ENCODE peak calls at places on chromosomes 6 and 20, in six cellular contexts. One of them, this sample, is unnamed.

GRCh38 chr6:37048851-37049734 is 43.6 kb downstream of the FGD2 start:
- DNase-seq in AG10803: peak
- DNase-seq in DMS79 treated with DMSO at 0.1 percent for 48 hours: no peak
- DNase-seq in GM18507: no peak
- DNase-seq in activated gamma-delta T cell treated with Interleukin-2 at 50 U/mL for 16 hours: peak
- DNase-seq in NCI-H460: no peak
- DNase-seq in this sample: no peak

GRCh38 chr20:24771651-24772061 is 177.4 kb upstream of the CST7 start:
- DNase-seq in GM18507: no peak
- DNase-seq in NCI-H460: no peak
- DNase-seq in activated gamma-delta T cell treated with Interleukin-2 at 50 U/mL for 16 hours: no peak
- DNase-seq in AG10803: no peak
- DNase-seq in DMS79 treated with DMSO at 0.1 percent for 48 hours: no peak
- DNase-seq in this sample: no peak

GRCh38 chr20:20549699-20550098 is 162.7 kb downstream of the RALGAPA2 start:
- DNase-seq in NCI-H460: no peak
- DNase-seq in AG10803: peak
- DNase-seq in GM18507: no peak
- DNase-seq in DMS79 treated with DMSO at 0.1 percent for 48 hours: no peak
- DNase-seq in activated gamma-delta T cell treated with Interleukin-2 at 50 U/mL for 16 hours: no peak
- DNase-seq in this sample: no peak

GRCh38 chr6:99905209-99906106 is 88.6 kb downstream of the MCHR2 start:
- DNase-seq in activated gamma-delta T cell treated with Interleukin-2 at 50 U/mL for 16 hours: no peak
- DNase-seq in NCI-H460: peak
- DNase-seq in AG10803: peak
- DNase-seq in DMS79 treated with DMSO at 0.1 percent for 48 hours: no peak
- DNase-seq in GM18507: peak
- DNase-seq in this sample: no peak

GRCh38 chr20:23408957-23409356 is 12.3 kb downstream of the NAPB start:
- DNase-seq in activated gamma-delta T cell treated with Interleukin-2 at 50 U/mL for 16 hours: no peak
- DNase-seq in GM18507: no peak
- DNase-seq in AG10803: no peak
- DNase-seq in NCI-H460: no peak
- DNase-seq in DMS79 treated with DMSO at 0.1 percent for 48 hours: no peak
- DNase-seq in this sample: no peak

GRCh38 chr6:101000334-101000733 is 119.2 kb upstream of the ASCC3 start:
- DNase-seq in DMS79 treated with DMSO at 0.1 percent for 48 hours: no peak
- DNase-seq in GM18507: no peak
- DNase-seq in activated gamma-delta T cell treated with Interleukin-2 at 50 U/mL for 16 hours: no peak
- DNase-seq in NCI-H460: no peak
- DNase-seq in AG10803: no peak
- DNase-seq in this sample: no peak

GRCh38 chr20:35018578-35019371 is 63.1 kb downstream of the MYH7B start:
- DNase-seq in GM18507: no peak
- DNase-seq in activated gamma-delta T cell treated with Interleukin-2 at 50 U/mL for 16 hours: no peak
- DNase-seq in AG10803: peak
- DNase-seq in DMS79 treated with DMSO at 0.1 percent for 48 hours: no peak
- DNase-seq in NCI-H460: no peak
- DNase-seq in this sample: no peak

GRCh38 chr6:170227521-170227983 is 63.3 kb downstream of the DLL1 start:
- DNase-seq in activated gamma-delta T cell treated with Interleukin-2 at 50 U/mL for 16 hours: no peak
- DNase-seq in NCI-H460: no peak
- DNase-seq in DMS79 treated with DMSO at 0.1 percent for 48 hours: no peak
- DNase-seq in AG10803: no peak
- DNase-seq in GM18507: no peak
- DNase-seq in this sample: no peak

GRCh38 chr6:138957484-138957883 is 30.6 kb downstream of the REPS1 start:
- DNase-seq in DMS79 treated with DMSO at 0.1 percent for 48 hours: no peak
- DNase-seq in AG10803: peak
- DNase-seq in activated gamma-delta T cell treated with Interleukin-2 at 50 U/mL for 16 hours: no peak
- DNase-seq in GM18507: no peak
- DNase-seq in NCI-H460: no peak
- DNase-seq in this sample: no peak

GRCh38 chr6:3122823-3123182 is 4.3 kb downstream of the BPHL start:
- DNase-seq in AG10803: no peak
- DNase-seq in NCI-H460: no peak
- DNase-seq in activated gamma-delta T cell treated with Interleukin-2 at 50 U/mL for 16 hours: no peak
- DNase-seq in GM18507: no peak
- DNase-seq in DMS79 treated with DMSO at 0.1 percent for 48 hours: no peak
- DNase-seq in this sample: no peak

GRCh38 chr20:53688085-53688484 is 94.4 kb upstream of the ZNF217 start:
- DNase-seq in activated gamma-delta T cell treated with Interleukin-2 at 50 U/mL for 16 hours: no peak
- DNase-seq in GM18507: no peak
- DNase-seq in NCI-H460: no peak
- DNase-seq in AG10803: no peak
- DNase-seq in DMS79 treated with DMSO at 0.1 percent for 48 hours: no peak
- DNase-seq in this sample: no peak

GRCh38 chr6:83108378-83108777 is 40.9 kb downstream of the DOP1A start:
- DNase-seq in GM18507: no peak
- DNase-seq in DMS79 treated with DMSO at 0.1 percent for 48 hours: no peak
- DNase-seq in NCI-H460: no peak
- DNase-seq in AG10803: no peak
- DNase-seq in activated gamma-delta T cell treated with Interleukin-2 at 50 U/mL for 16 hours: no peak
- DNase-seq in this sample: no peak

GRCh38 chr20:61525781-61526431 is 273.8 kb downstream of the CDH4 start:
- DNase-seq in GM18507: no peak
- DNase-seq in activated gamma-delta T cell treated with Interleukin-2 at 50 U/mL for 16 hours: no peak
- DNase-seq in AG10803: peak
- DNase-seq in DMS79 treated with DMSO at 0.1 percent for 48 hours: no peak
- DNase-seq in NCI-H460: no peak
- DNase-seq in this sample: no peak